ENCODE peak calls at places on chromosomes 1 and 21, in eight cellular contexts. One of them, this sample, is unnamed.

GRCh38 chr1:54329337-54329954 is 76.7 kb downstream of the SSBP3 start:
- DNase-seq in GM12878: no peak
- DNase-seq in K562: no peak
- DNase-seq in SK-N-SH: no peak
- DNase-seq in Panc1: no peak
- DNase-seq in GM23338: no peak
- DNase-seq in HepG2: no peak
- DNase-seq in HL-60: no peak
- DNase-seq in this sample: no peak

GRCh38 chr1:77539510-77540142 is 142.8 kb downstream of the ZZZ3 start:
- DNase-seq in SK-N-SH: peak; percentile 64
- DNase-seq in K562: no peak
- DNase-seq in GM23338: no peak
- DNase-seq in HL-60: no peak
- DNase-seq in GM12878: no peak
- DNase-seq in Panc1: peak; percentile 81
- DNase-seq in HepG2: no peak
- DNase-seq in this sample: no peak

GRCh38 chr1:7255303-7256058 is 470.2 kb downstream of the CAMTA1 start:
- DNase-seq in K562: no peak
- DNase-seq in GM23338: no peak
- DNase-seq in Panc1: no peak
- DNase-seq in HL-60: no peak
- DNase-seq in HepG2: no peak
- DNase-seq in SK-N-SH: no peak
- DNase-seq in GM12878: no peak
- DNase-seq in this sample: no peak

GRCh38 chr1:237677979-237678378 is 212.7 kb downstream of the ZP4 start:
- DNase-seq in HepG2: no peak
- DNase-seq in GM12878: no peak
- DNase-seq in SK-N-SH: peak; percentile 21
- DNase-seq in Panc1: peak; percentile 15
- DNase-seq in HL-60: no peak
- DNase-seq in GM23338: no peak
- DNase-seq in K562: no peak
- DNase-seq in this sample: no peak

GRCh38 chr1:1986451-1987141 is 17.0 kb downstream of the CFAP74 start:
- DNase-seq in HL-60: no peak
- DNase-seq in HepG2: peak; percentile 24
- DNase-seq in K562: no peak
- DNase-seq in Panc1: no peak
- DNase-seq in SK-N-SH: no peak
- DNase-seq in GM12878: no peak
- DNase-seq in GM23338: no peak
- DNase-seq in this sample: no peak

GRCh38 chr1:151130837-151131586 is 15.4 kb downstream of the SEMA6C start:
- DNase-seq in HL-60: no peak
- DNase-seq in HepG2: no peak
- DNase-seq in SK-N-SH: peak; percentile 31
- DNase-seq in GM23338: peak; percentile 99
- DNase-seq in Panc1: no peak
- DNase-seq in K562: peak; percentile 10
- DNase-seq in GM12878: peak; percentile 39
- DNase-seq in this sample: no peak

GRCh38 chr21:24045775-24046215 is 1561.5 kb downstream of the MRPL39 start:
- DNase-seq in HepG2: no peak
- DNase-seq in Panc1: peak; percentile 63
- DNase-seq in K562: no peak
- DNase-seq in GM23338: peak; percentile 13
- DNase-seq in GM12878: no peak
- DNase-seq in HL-60: no peak
- DNase-seq in SK-N-SH: peak; percentile 30
- DNase-seq in this sample: no peak

GRCh38 chr1:12146343-12147112 is 20.3 kb upstream of the TNFRSF1B start:
- DNase-seq in Panc1: no peak
- DNase-seq in K562: no peak
- DNase-seq in GM23338: no peak
- DNase-seq in SK-N-SH: no peak
- DNase-seq in HepG2: no peak
- DNase-seq in GM12878: no peak
- DNase-seq in HL-60: no peak
- DNase-seq in this sample: no peak

GRCh38 chr1:210254298-210254697 is 21.7 kb downstream of the SERTAD4 start:
- DNase-seq in GM23338: no peak
- DNase-seq in HL-60: no peak
- DNase-seq in SK-N-SH: no peak
- DNase-seq in K562: no peak
- DNase-seq in HepG2: no peak
- DNase-seq in GM12878: no peak
- DNase-seq in Panc1: no peak
- DNase-seq in this sample: no peak

GRCh38 chr1:184801503-184801902 is 46.8 kb upstream of the EDEM3 start:
- DNase-seq in GM23338: no peak
- DNase-seq in HepG2: no peak
- DNase-seq in SK-N-SH: no peak
- DNase-seq in HL-60: no peak
- DNase-seq in K562: no peak
- DNase-seq in Panc1: no peak
- DNase-seq in GM12878: no peak
- DNase-seq in this sample: no peak

GRCh38 chr21:32494946-32495703 is 82.6 kb downstream of the EVA1C start:
- DNase-seq in K562: peak; percentile 25
- DNase-seq in HL-60: no peak
- DNase-seq in GM12878: no peak
- DNase-seq in GM23338: peak; percentile 32
- DNase-seq in Panc1: no peak
- DNase-seq in SK-N-SH: no peak
- DNase-seq in HepG2: no peak
- DNase-seq in this sample: no peak

GRCh38 chr1:199728345-199728744 is 299.2 kb upstream of the NR5A2 start:
- DNase-seq in HepG2: no peak
- DNase-seq in HL-60: no peak
- DNase-seq in K562: no peak
- DNase-seq in SK-N-SH: no peak
- DNase-seq in Panc1: no peak
- DNase-seq in GM12878: no peak
- DNase-seq in GM23338: no peak
- DNase-seq in this sample: no peak

GRCh38 chr1:151327903-151328674 is 873 bp upstream of the PI4KB start:
- DNase-seq in HepG2: no peak
- DNase-seq in GM23338: peak; percentile 68
- DNase-seq in Panc1: no peak
- DNase-seq in K562: peak; percentile 38
- DNase-seq in GM12878: no peak
- DNase-seq in SK-N-SH: no peak
- DNase-seq in HL-60: no peak
- DNase-seq in this sample: no peak

GRCh38 chr1:156881101-156881500 is 12.4 kb upstream of the PEAR1 start:
- DNase-seq in GM23338: no peak
- DNase-seq in Panc1: no peak
- DNase-seq in GM12878: no peak
- DNase-seq in K562: no peak
- DNase-seq in HL-60: no peak
- DNase-seq in HepG2: no peak
- DNase-seq in SK-N-SH: no peak
- DNase-seq in this sample: no peak

GRCh38 chr1:63322248-63322943 is at the start of gene FOXD3:
- DNase-seq in HL-60: peak; percentile 28
- DNase-seq in Panc1: no peak
- DNase-seq in HepG2: no peak
- DNase-seq in GM12878: no peak
- DNase-seq in SK-N-SH: peak; percentile 76
- DNase-seq in K562: peak; percentile 71
- DNase-seq in GM23338: peak; percentile 95
- DNase-seq in this sample: peak; percentile 27

GRCh38 chr1:6056549-6056948 is 10.9 kb downstream of the KCNAB2 start:
- DNase-seq in K562: no peak
- DNase-seq in HepG2: no peak
- DNase-seq in GM23338: no peak
- DNase-seq in HL-60: no peak
- DNase-seq in GM12878: no peak
- DNase-seq in SK-N-SH: no peak
- DNase-seq in Panc1: no peak
- DNase-seq in this sample: no peak

GRCh38 chr1:245978915-245979314 is 528.2 kb downstream of the SMYD3 start:
- DNase-seq in Panc1: no peak
- DNase-seq in K562: no peak
- DNase-seq in HepG2: no peak
- DNase-seq in GM23338: no peak
- DNase-seq in GM12878: no peak
- DNase-seq in HL-60: no peak
- DNase-seq in SK-N-SH: no peak
- DNase-seq in this sample: no peak

GRCh38 chr1:173669491-173669941 is at the start of gene ANKRD45:
- DNase-seq in GM23338: peak; percentile 95
- DNase-seq in HL-60: no peak
- DNase-seq in Panc1: no peak
- DNase-seq in K562: no peak
- DNase-seq in HepG2: no peak
- DNase-seq in SK-N-SH: peak; percentile 83
- DNase-seq in GM12878: no peak
- DNase-seq in this sample: no peak

GRCh38 chr1:173661763-173662162 is 7.9 kb downstream of the ANKRD45 start:
- DNase-seq in K562: no peak
- DNase-seq in HepG2: no peak
- DNase-seq in HL-60: no peak
- DNase-seq in GM12878: no peak
- DNase-seq in SK-N-SH: no peak
- DNase-seq in Panc1: no peak
- DNase-seq in GM23338: no peak
- DNase-seq in this sample: no peak

GRCh38 chr1:173661271-173661670 is 8.4 kb downstream of the ANKRD45 start:
- DNase-seq in GM12878: no peak
- DNase-seq in HepG2: no peak
- DNase-seq in GM23338: no peak
- DNase-seq in Panc1: no peak
- DNase-seq in K562: no peak
- DNase-seq in HL-60: no peak
- DNase-seq in SK-N-SH: no peak
- DNase-seq in this sample: no peak

GRCh38 chr1:173663159-173663558 is 6.5 kb downstream of the ANKRD45 start:
- DNase-seq in HepG2: no peak
- DNase-seq in HL-60: no peak
- DNase-seq in GM12878: no peak
- DNase-seq in Panc1: no peak
- DNase-seq in GM23338: no peak
- DNase-seq in SK-N-SH: no peak
- DNase-seq in K562: no peak
- DNase-seq in this sample: no peak

DNA sequence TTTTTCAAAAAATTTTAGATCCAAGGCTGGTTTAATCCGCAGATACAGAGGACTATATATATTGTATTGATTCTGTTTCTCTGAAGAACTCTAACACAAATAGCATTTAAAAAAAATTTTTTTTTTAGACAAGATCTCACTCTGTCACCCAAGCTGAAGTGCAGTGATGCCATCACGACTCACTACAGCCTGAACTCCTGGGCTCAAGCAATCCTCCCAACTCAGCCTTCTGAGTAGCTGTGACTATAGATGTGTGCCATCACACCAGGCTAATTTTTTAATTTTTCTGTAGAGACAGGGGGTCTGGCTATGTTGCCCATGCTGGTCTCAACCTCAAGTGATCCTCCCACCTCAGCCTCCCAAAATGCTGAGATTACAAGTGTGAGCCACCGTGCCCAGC is 3.0 kb downstream of the ANKRD45 start:
- DNase-seq in HL-60: no peak
- DNase-seq in K562: no peak
- DNase-seq in GM23338: no peak
- DNase-seq in GM12878: no peak
- DNase-seq in SK-N-SH: no peak
- DNase-seq in HepG2: no peak
- DNase-seq in Panc1: no peak
- DNase-seq in this sample: no peak
- TF ChIP-seq POLR2AphosphoS5 in HL-60: no peak
- TF ChIP-seq POLR2AphosphoS5 in K562: no peak
- TF ChIP-seq POLR2AphosphoS5 in GM23338: no peak
- TF ChIP-seq POLR2AphosphoS5 in GM12878: no peak
- TF ChIP-seq POLR2AphosphoS5 in SK-N-SH: no peak
- TF ChIP-seq POLR2AphosphoS5 in HepG2: no peak
- TF ChIP-seq POLR2AphosphoS5 in Panc1: no peak
- TF ChIP-seq POLR2AphosphoS5 in this sample: no peak

GRCh38 chr21:28509031-28509430 is 483.6 kb downstream of the LTN1 start:
- DNase-seq in GM12878: no peak
- DNase-seq in K562: no peak
- DNase-seq in GM23338: peak; percentile 42
- DNase-seq in SK-N-SH: no peak
- DNase-seq in HepG2: no peak
- DNase-seq in Panc1: no peak
- DNase-seq in HL-60: no peak
- DNase-seq in this sample: no peak
- TF ChIP-seq REST in GM12878: no peak
- TF ChIP-seq REST in K562: no peak
- TF ChIP-seq REST in GM23338: no peak
- TF ChIP-seq REST in SK-N-SH: no peak
- TF ChIP-seq REST in HepG2: no peak
- TF ChIP-seq REST in Panc1: no peak
- TF ChIP-seq REST in HL-60: no peak
- TF ChIP-seq REST in this sample: no peak

DNA sequence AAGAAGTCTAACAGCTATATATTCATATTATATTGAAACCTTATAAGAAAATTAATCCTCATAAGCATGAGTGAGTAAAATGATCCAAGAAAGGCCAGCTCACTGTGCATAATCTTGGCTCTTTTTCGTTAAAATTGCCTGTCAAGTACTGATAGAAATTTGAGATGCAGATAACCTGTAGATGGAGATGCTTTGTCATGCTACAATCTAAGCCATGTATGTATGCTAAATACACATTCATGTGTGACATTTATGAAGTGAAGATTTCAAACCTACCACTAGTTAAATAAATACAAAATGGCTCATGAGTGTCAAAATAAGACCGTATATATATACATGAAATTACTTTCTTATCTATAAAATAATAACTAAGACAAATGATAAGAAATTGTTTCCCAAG is 1491.5 kb upstream of the PRMT6 start:
- DNase-seq in GM23338: no peak
- DNase-seq in Panc1: no peak
- DNase-seq in HL-60: no peak
- DNase-seq in HepG2: no peak
- DNase-seq in SK-N-SH: no peak
- DNase-seq in GM12878: no peak
- DNase-seq in K562: no peak
- DNase-seq in this sample: no peak
- TF ChIP-seq POLR2AphosphoS5 in GM23338: no peak
- TF ChIP-seq POLR2AphosphoS5 in Panc1: no peak
- TF ChIP-seq POLR2AphosphoS5 in HL-60: no peak
- TF ChIP-seq POLR2AphosphoS5 in HepG2: no peak
- TF ChIP-seq POLR2AphosphoS5 in SK-N-SH: no peak
- TF ChIP-seq POLR2AphosphoS5 in GM12878: no peak
- TF ChIP-seq POLR2AphosphoS5 in K562: no peak
- TF ChIP-seq POLR2AphosphoS5 in this sample: no peak

DNA sequence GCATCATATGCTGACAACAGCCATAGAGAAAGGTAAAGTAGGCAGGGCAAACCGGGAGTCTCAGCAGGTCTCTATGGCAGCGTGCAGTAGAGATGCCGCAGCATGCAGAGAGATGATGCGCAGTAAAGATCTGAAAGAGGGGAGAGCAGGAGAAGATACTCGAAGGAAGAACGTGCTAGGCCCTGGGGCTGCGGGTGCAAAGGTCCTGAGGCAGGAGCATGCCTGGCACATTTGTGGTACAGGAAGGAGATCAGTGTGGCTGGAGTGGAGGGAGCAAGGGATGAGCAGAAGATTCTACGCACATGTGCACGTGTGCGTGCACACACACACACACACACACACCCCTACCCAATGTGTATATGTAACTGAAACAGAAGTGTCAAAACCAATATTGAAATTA is 45.0 kb downstream of the ARHGEF10L start:
- DNase-seq in K562: no peak
- DNase-seq in GM12878: no peak
- DNase-seq in GM23338: no peak
- DNase-seq in SK-N-SH: no peak
- DNase-seq in Panc1: no peak
- DNase-seq in HL-60: no peak
- DNase-seq in HepG2: no peak
- DNase-seq in this sample: no peak
- TF ChIP-seq REST in K562: no peak
- TF ChIP-seq REST in GM12878: no peak
- TF ChIP-seq REST in GM23338: no peak
- TF ChIP-seq REST in SK-N-SH: no peak
- TF ChIP-seq REST in Panc1: no peak
- TF ChIP-seq REST in HL-60: no peak
- TF ChIP-seq REST in HepG2: no peak
- TF ChIP-seq REST in this sample: no peak